ENCODE peak calls at places on chromosomes 12 and 14, in six cellular contexts. H, N, G, C, D and Y are unnamed samples.
A peak's percentile ranks its signal among the peaks of the same experiment; 100 is the strongest.

GRCh38 chr12:66804555-66804954 is 125.7 kb upstream of the GRIP1 start:
- DNase-seq in H (no peak), N (no peak), G (no peak), C (no peak), D (no peak), Y (no peak)

GRCh38 chr14:76772300-76773187 is 11.3 kb downstream of the VASH1 start:
- DNase-seq in H (no peak), N (peak; percentile 65), G (peak; percentile 83), C (peak; percentile 78), D (peak; percentile 66), Y (no peak)

GRCh38 chr12:113333877-113334785 is 778 bp downstream of the SLC8B1 start:
- DNase-seq in H (no peak), N (no peak), G (no peak), C (no peak), D (no peak), Y (peak; percentile 46)

GRCh38 chr12:61896436-61896835 is 363.8 kb upstream of the USP15 start:
- DNase-seq in H (no peak), N (no peak), G (no peak), C (no peak), D (no peak), Y (no peak)

GRCh38 chr12:38102197-38102596 is 214.4 kb upstream of the ALG10B start:
- DNase-seq in H (no peak), N (no peak), G (no peak), C (no peak), D (no peak), Y (no peak)

GRCh38 chr14:70009961-70010360 is 130.7 kb downstream of the SMOC1 start:
- DNase-seq in H (no peak), N (peak; percentile 16), G (no peak), C (no peak), D (peak; percentile 71), Y (no peak)

GRCh38 chr12:122958198-122958888 is 7.9 kb downstream of the ABCB9 start:
- DNase-seq in H (no peak), N (no peak), G (no peak), C (no peak), D (no peak), Y (no peak)

GRCh38 chr14:80930836-80931389 is 10.6 kb downstream of the CEP128 start:
- DNase-seq in H (no peak), N (no peak), G (no peak), C (no peak), D (no peak), Y (peak; percentile 43)

GRCh38 chr14:77140937-77141591 is 527 bp downstream of the ZDHHC22 start:
- DNase-seq in H (peak; percentile 82), N (peak; percentile 57), G (peak; percentile 85), C (peak; percentile 80), D (no peak), Y (no peak)

GRCh38 chr12:104605685-104606084 is 148.9 kb downstream of the CHST11 start:
- DNase-seq in H (no peak), N (no peak), G (no peak), C (peak; percentile 80), D (peak; percentile 83), Y (no peak)

GRCh38 chr14:27958757-27959156 is 807.8 kb upstream of the FOXG1 start:
- DNase-seq in H (no peak), N (no peak), G (no peak), C (no peak), D (no peak), Y (no peak)
- H3K9me3 ChIP-seq in H (no peaks in the 10 kb centered on the region), N (no peaks in the 10 kb centered on the region), G (no peaks in the 10 kb centered on the region), C (no peaks in the 10 kb centered on the region), D (peaks cover 4% of the 10 kb centered on the region), Y (no peaks in the 10 kb centered on the region)

DNA sequence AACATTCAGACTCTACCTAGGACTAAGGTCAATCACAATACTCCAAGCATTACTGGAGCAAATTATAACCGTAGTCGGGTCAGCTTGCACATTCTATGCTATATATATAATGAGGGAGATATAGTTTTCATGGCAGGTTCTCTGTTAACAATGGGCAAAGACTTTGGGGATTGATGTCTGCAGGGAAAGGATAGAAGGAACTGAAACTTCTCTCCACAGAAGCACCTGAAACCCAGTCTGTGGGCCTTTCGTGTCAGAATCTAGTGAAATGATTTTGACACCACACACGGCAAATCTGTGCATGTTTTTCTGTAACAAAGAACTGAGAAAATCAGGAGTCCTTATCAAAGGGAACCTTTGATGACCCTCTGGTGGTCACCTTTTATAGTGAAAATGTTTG is 847.4 kb downstream of the NRXN3 start:
- DNase-seq in H (no peak), N (no peak), G (no peak), C (no peak), D (no peak), Y (no peak)
- H3K27ac ChIP-seq in H (no peak overlapping the region), N (no peak overlapping the region), G (no peak overlapping the region), C (no peak overlapping the region), D (no peak overlapping the region), Y (no peak overlapping the region)

DNA sequence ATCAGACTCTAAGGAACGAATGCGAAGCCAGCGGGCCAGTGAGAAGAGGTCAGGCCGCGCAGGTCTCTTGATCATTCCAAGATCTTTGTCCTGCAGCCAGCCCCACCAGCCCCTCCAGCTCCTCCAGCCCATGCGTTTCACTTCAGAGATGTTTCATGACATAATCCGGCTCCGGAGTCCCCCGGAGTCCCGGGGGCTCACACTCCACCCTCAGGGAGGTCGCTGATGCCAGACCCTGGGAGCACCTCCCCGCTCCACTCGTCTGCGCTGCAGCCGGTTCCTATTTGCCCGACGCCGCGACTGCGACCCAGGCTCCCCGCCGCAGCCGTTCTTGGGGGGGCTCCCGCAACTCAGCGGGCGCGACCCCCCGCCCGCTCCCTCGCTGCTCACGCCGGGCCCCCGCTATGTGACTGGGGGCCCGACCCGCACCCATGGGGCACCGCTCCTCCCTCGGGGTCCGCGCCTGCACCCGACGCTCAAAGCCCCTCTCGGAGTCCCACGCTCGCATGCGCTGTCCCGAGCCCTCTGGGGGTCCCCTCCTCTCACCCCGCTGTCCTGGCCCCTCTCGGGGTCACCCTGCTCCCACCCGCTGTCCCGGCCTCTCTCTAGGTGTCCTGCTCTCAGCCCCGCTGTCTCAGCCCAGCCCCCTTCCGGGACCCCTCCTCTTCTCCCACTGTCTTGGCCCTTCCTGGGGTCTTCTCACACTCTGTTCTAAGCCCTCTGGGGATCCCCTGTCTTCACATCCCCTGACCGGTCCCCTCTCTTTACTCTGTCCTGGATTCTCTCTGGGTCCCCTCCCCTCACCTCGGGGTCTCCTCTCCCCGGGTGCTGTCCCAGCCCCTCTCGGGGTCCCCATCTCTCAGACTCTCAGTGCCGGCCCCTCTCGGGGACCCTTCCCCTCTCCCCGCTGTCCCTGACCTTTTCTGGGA is 1.1 kb downstream of the TAOK3 start:
- DNase-seq in H (peak; percentile 21), N (peak; percentile 37), G (peak; percentile 41), C (peak; percentile 37), D (peak; percentile 68), Y (peak; percentile 25)
- H3K4me1 ChIP-seq in H (peaks cover 8% of the 10 kb centered on the region), N (peaks cover 18% of the 10 kb centered on the region), G (peaks cover 8% of the 10 kb centered on the region), C (no peaks in the 10 kb centered on the region), D (peaks cover 28% of the 10 kb centered on the region), Y (peaks cover 5% of the 10 kb centered on the region)

GRCh38 chr12:93870020-93870795 is 193.0 kb downstream of the CRADD start:
- DNase-seq in H (no peak), N (no peak), G (no peak), C (no peak), D (no peak), Y (no peak)
- H3K9me3 ChIP-seq in H (peaks cover 2% of the 10 kb centered on the region), N (peaks cover 20% of the 10 kb centered on the region), G (no peaks in the 10 kb centered on the region), C (no peaks in the 10 kb centered on the region), D (peaks cover 13% of the 10 kb centered on the region), Y (no peaks in the 10 kb centered on the region)

DNA sequence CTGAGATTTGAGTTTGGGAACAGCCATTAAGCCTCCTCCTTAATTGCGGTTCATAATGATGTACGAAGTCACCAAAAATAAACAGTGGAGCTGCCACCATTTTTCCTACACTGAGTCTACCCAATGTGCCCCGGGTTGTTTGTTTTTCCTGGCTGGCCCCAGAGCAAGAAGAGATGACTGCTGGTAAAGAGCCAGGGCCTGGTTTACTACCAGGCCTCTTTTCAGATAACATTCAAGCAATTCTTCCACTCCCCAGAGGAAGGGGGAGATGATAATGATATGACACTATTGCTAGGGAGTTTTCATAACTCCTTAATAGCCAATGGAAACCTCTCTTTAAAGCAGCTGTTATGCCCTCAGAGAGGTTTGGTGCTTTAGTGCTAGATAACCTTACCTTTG is 42.3 kb downstream of the BRAP start:
- DNase-seq in H (no peak), N (peak; percentile 55), G (no peak), C (no peak), D (no peak), Y (peak; percentile 8)
- H3K27ac ChIP-seq in H (no peak overlapping the region), N (peak overlapping the region; percentile 80), G (no peak overlapping the region), C (no peak overlapping the region), D (peak overlapping the region; percentile 53), Y (no peak overlapping the region)

GRCh38 chr14:52458721-52459085 is 93.6 kb downstream of the TXNDC16 start:
- DNase-seq in H (no peak), N (no peak), G (no peak), C (no peak), D (no peak), Y (no peak)
- H3K4me1 ChIP-seq in H (no peaks in the 10 kb centered on the region), N (peaks cover 8% of the 10 kb centered on the region), G (no peaks in the 10 kb centered on the region), C (no peaks in the 10 kb centered on the region), D (peaks cover 4% of the 10 kb centered on the region), Y (no peaks in the 10 kb centered on the region)

GRCh38 chr12:133222211-133222610 is 13.5 kb downstream of the ANHX start:
- DNase-seq in H (no peak), N (no peak), G (no peak), C (peak; percentile 19), D (no peak), Y (no peak)

GRCh38 chr12:133215724-133216123 is 20.0 kb downstream of the ANHX start:
- DNase-seq in H (no peak), N (no peak), G (no peak), C (no peak), D (no peak), Y (no peak)

GRCh38 chr12:133220521-133220920 is 15.2 kb downstream of the ANHX start:
- DNase-seq in H (no peak), N (no peak), G (no peak), C (no peak), D (no peak), Y (no peak)

GRCh38 chr12:133221241-133221640 is 14.4 kb downstream of the ANHX start:
- DNase-seq in H (no peak), N (no peak), G (no peak), C (no peak), D (no peak), Y (no peak)

DNA sequence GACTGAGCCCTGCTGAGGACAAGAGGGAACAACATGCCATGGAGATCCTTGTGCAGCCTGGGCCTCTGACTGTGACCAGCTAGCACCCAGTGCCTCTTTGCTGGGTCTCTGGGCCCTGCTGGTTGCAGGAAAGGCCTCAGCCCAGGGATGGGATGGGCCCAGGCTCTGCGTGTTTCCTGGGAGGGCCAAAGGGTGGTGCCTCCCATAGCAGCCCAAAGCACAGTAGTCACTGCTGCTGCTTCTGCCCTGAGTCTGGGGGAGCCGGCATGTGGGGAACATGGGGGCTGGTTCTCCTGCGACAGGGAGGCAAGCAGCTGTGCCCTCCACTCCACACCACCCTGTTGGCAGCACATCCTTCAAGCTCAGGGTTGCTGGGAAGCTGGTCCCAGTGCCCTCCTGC is 18.5 kb downstream of the ANHX start:
- DNase-seq in H (no peak), N (peak; percentile 2), G (no peak), C (no peak), D (no peak), Y (no peak)
- H3K9me3 ChIP-seq in H (peaks cover 77% of the 10 kb centered on the region), N (peaks cover 4% of the 10 kb centered on the region), G (no peaks in the 10 kb centered on the region), C (peaks cover 86% of the 10 kb centered on the region), D (peaks cover 48% of the 10 kb centered on the region), Y (peaks cover 7% of the 10 kb centered on the region)

GRCh38 chr12:108141600-108142145 is 12.6 kb downstream of the WSCD2 start:
- DNase-seq in H (peak; percentile 30), N (no peak), G (no peak), C (no peak), D (no peak), Y (no peak)
- H3K27ac ChIP-seq in H (peak overlapping the region; percentile 44), N (no peak overlapping the region), G (no peak overlapping the region), C (no peak overlapping the region), D (no peak overlapping the region), Y (no peak overlapping the region)